ENCODE peak calls at places on chromosome 14, in eight cellular contexts. One of them, this sample, is unnamed.

GRCh38 chr14:100546051-100546443 is 41.2 kb downstream of the BEGAIN start:
- DNase-seq in A172: no peak
- DNase-seq in GM20000: peak
- DNase-seq in hypothalamus: no peak
- DNase-seq in HFFc6: no peak
- DNase-seq in NCI-H748 treated with DMSO at 0.1 percent for 48 hours: no peak
- DNase-seq in nephron progenitor cell: no peak
- DNase-seq in thoracic aorta: no peak
- DNase-seq in this sample: no peak

GRCh38 chr14:53621986-53622385 is 334.6 kb downstream of the BMP4 start:
- DNase-seq in A172: no peak
- DNase-seq in hypothalamus: no peak
- DNase-seq in nephron progenitor cell: no peak
- DNase-seq in thoracic aorta: no peak
- DNase-seq in GM20000: no peak
- DNase-seq in HFFc6: no peak
- DNase-seq in NCI-H748 treated with DMSO at 0.1 percent for 48 hours: no peak
- DNase-seq in this sample: no peak

GRCh38 chr14:62674833-62675232 is 370.4 kb downstream of the KCNH5 start:
- DNase-seq in GM20000: no peak
- DNase-seq in thoracic aorta: no peak
- DNase-seq in A172: no peak
- DNase-seq in HFFc6: no peak
- DNase-seq in nephron progenitor cell: no peak
- DNase-seq in NCI-H748 treated with DMSO at 0.1 percent for 48 hours: no peak
- DNase-seq in hypothalamus: peak
- DNase-seq in this sample: no peak

GRCh38 chr14:68195126-68195525 is 375.5 kb downstream of the RAD51B start:
- DNase-seq in A172: peak
- DNase-seq in HFFc6: no peak
- DNase-seq in GM20000: no peak
- DNase-seq in nephron progenitor cell: no peak
- DNase-seq in NCI-H748 treated with DMSO at 0.1 percent for 48 hours: peak
- DNase-seq in hypothalamus: no peak
- DNase-seq in thoracic aorta: no peak
- DNase-seq in this sample: no peak

GRCh38 chr14:99838555-99839193 is 45.5 kb downstream of the EML1 start:
- DNase-seq in NCI-H748 treated with DMSO at 0.1 percent for 48 hours: no peak
- DNase-seq in thoracic aorta: no peak
- DNase-seq in HFFc6: peak
- DNase-seq in nephron progenitor cell: no peak
- DNase-seq in hypothalamus: no peak
- DNase-seq in A172: peak
- DNase-seq in GM20000: no peak
- DNase-seq in this sample: no peak

GRCh38 chr14:77579065-77579464 is 37.4 kb downstream of the SPTLC2 start:
- DNase-seq in nephron progenitor cell: no peak
- DNase-seq in thoracic aorta: no peak
- DNase-seq in NCI-H748 treated with DMSO at 0.1 percent for 48 hours: no peak
- DNase-seq in GM20000: no peak
- DNase-seq in HFFc6: peak
- DNase-seq in hypothalamus: no peak
- DNase-seq in A172: no peak
- DNase-seq in this sample: no peak

GRCh38 chr14:90140298-90140955 is 78.6 kb downstream of the KCNK13 start:
- DNase-seq in hypothalamus: no peak
- DNase-seq in A172: peak
- DNase-seq in NCI-H748 treated with DMSO at 0.1 percent for 48 hours: peak
- DNase-seq in GM20000: no peak
- DNase-seq in nephron progenitor cell: peak
- DNase-seq in thoracic aorta: no peak
- DNase-seq in HFFc6: peak
- DNase-seq in this sample: no peak

GRCh38 chr14:32709072-32709471 is 229.6 kb upstream of the NPAS3 start:
- DNase-seq in GM20000: no peak
- DNase-seq in thoracic aorta: no peak
- DNase-seq in A172: peak
- DNase-seq in hypothalamus: no peak
- DNase-seq in nephron progenitor cell: no peak
- DNase-seq in HFFc6: peak
- DNase-seq in NCI-H748 treated with DMSO at 0.1 percent for 48 hours: no peak
- DNase-seq in this sample: no peak

GRCh38 chr14:70394674-70395073 is 22.2 kb downstream of the SYNJ2BP start:
- DNase-seq in A172: no peak
- DNase-seq in hypothalamus: no peak
- DNase-seq in GM20000: no peak
- DNase-seq in HFFc6: no peak
- DNase-seq in nephron progenitor cell: no peak
- DNase-seq in NCI-H748 treated with DMSO at 0.1 percent for 48 hours: no peak
- DNase-seq in thoracic aorta: no peak
- DNase-seq in this sample: no peak

GRCh38 chr14:86166541-86166940 is 636.6 kb downstream of the FLRT2 start:
- DNase-seq in A172: no peak
- DNase-seq in hypothalamus: no peak
- DNase-seq in HFFc6: no peak
- DNase-seq in NCI-H748 treated with DMSO at 0.1 percent for 48 hours: peak
- DNase-seq in thoracic aorta: no peak
- DNase-seq in GM20000: no peak
- DNase-seq in nephron progenitor cell: no peak
- DNase-seq in this sample: no peak

GRCh38 chr14:92997343-92998061 is 74.6 kb downstream of the CHGA start:
- DNase-seq in nephron progenitor cell: no peak
- DNase-seq in NCI-H748 treated with DMSO at 0.1 percent for 48 hours: no peak
- DNase-seq in thoracic aorta: no peak
- DNase-seq in hypothalamus: peak
- DNase-seq in A172: no peak
- DNase-seq in HFFc6: no peak
- DNase-seq in GM20000: no peak
- DNase-seq in this sample: no peak

GRCh38 chr14:64580451-64580850 is 30.7 kb downstream of the PPP1R36 start:
- DNase-seq in nephron progenitor cell: no peak
- DNase-seq in hypothalamus: no peak
- DNase-seq in thoracic aorta: no peak
- DNase-seq in HFFc6: no peak
- DNase-seq in NCI-H748 treated with DMSO at 0.1 percent for 48 hours: no peak
- DNase-seq in GM20000: no peak
- DNase-seq in A172: no peak
- DNase-seq in this sample: no peak

GRCh38 chr14:50766338-50766886 is 64.5 kb downstream of the NIN start:
- DNase-seq in A172: no peak
- DNase-seq in NCI-H748 treated with DMSO at 0.1 percent for 48 hours: no peak
- DNase-seq in thoracic aorta: no peak
- DNase-seq in hypothalamus: no peak
- DNase-seq in GM20000: no peak
- DNase-seq in HFFc6: no peak
- DNase-seq in nephron progenitor cell: no peak
- DNase-seq in this sample: no peak

GRCh38 chr14:77214216-77214615 is 32.6 kb downstream of the TMEM63C start:
- DNase-seq in hypothalamus: no peak
- DNase-seq in nephron progenitor cell: no peak
- DNase-seq in HFFc6: no peak
- DNase-seq in thoracic aorta: no peak
- DNase-seq in NCI-H748 treated with DMSO at 0.1 percent for 48 hours: no peak
- DNase-seq in GM20000: no peak
- DNase-seq in A172: no peak
- DNase-seq in this sample: no peak

GRCh38 chr14:94612580-94613554 is 676 bp downstream of the SERPINA3 start:
- DNase-seq in thoracic aorta: no peak
- DNase-seq in NCI-H748 treated with DMSO at 0.1 percent for 48 hours: no peak
- DNase-seq in hypothalamus: no peak
- DNase-seq in HFFc6: no peak
- DNase-seq in A172: no peak
- DNase-seq in nephron progenitor cell: no peak
- DNase-seq in GM20000: no peak
- DNase-seq in this sample: no peak

GRCh38 chr14:105864651-105865265 is 338.4 kb downstream of the TMEM121 start:
- DNase-seq in HFFc6: no peak
- DNase-seq in nephron progenitor cell: no peak
- DNase-seq in A172: no peak
- DNase-seq in hypothalamus: no peak
- DNase-seq in GM20000: no peak
- DNase-seq in thoracic aorta: no peak
- DNase-seq in NCI-H748 treated with DMSO at 0.1 percent for 48 hours: no peak
- DNase-seq in this sample: no peak

GRCh38 chr14:22656945-22657711 is 13.0 kb upstream of the OR6J1 start:
- DNase-seq in thoracic aorta: no peak
- DNase-seq in A172: peak
- DNase-seq in GM20000: no peak
- DNase-seq in nephron progenitor cell: no peak
- DNase-seq in hypothalamus: no peak
- DNase-seq in NCI-H748 treated with DMSO at 0.1 percent for 48 hours: no peak
- DNase-seq in HFFc6: no peak
- DNase-seq in this sample: no peak

GRCh38 chr14:68888025-68888850 is 90.9 kb downstream of the ACTN1 start:
- DNase-seq in nephron progenitor cell: no peak
- DNase-seq in A172: no peak
- DNase-seq in NCI-H748 treated with DMSO at 0.1 percent for 48 hours: no peak
- DNase-seq in hypothalamus: no peak
- DNase-seq in HFFc6: no peak
- DNase-seq in thoracic aorta: no peak
- DNase-seq in GM20000: no peak
- DNase-seq in this sample: no peak

GRCh38 chr14:29376251-29376650 is 551.4 kb downstream of the PRKD1 start:
- DNase-seq in thoracic aorta: no peak
- DNase-seq in nephron progenitor cell: no peak
- DNase-seq in hypothalamus: no peak
- DNase-seq in A172: no peak
- DNase-seq in NCI-H748 treated with DMSO at 0.1 percent for 48 hours: no peak
- DNase-seq in GM20000: no peak
- DNase-seq in HFFc6: no peak
- DNase-seq in this sample: no peak

GRCh38 chr14:69648480-69649414 is 37.4 kb downstream of the SUSD6 start:
- DNase-seq in A172: peak
- DNase-seq in thoracic aorta: no peak
- DNase-seq in HFFc6: peak
- DNase-seq in NCI-H748 treated with DMSO at 0.1 percent for 48 hours: peak
- DNase-seq in GM20000: no peak
- DNase-seq in hypothalamus: no peak
- DNase-seq in nephron progenitor cell: no peak
- DNase-seq in this sample: no peak

GRCh38 chr14:63727231-63727735 is 582 bp downstream of the SGPP1 start:
- DNase-seq in NCI-H748 treated with DMSO at 0.1 percent for 48 hours: peak
- DNase-seq in HFFc6: peak
- DNase-seq in hypothalamus: peak
- DNase-seq in A172: peak
- DNase-seq in GM20000: no peak
- DNase-seq in nephron progenitor cell: peak
- DNase-seq in thoracic aorta: no peak
- DNase-seq in this sample: peak

GRCh38 chr14:38616959-38617358 is 361.1 kb upstream of the CLEC14A start:
- DNase-seq in hypothalamus: peak
- DNase-seq in GM20000: no peak
- DNase-seq in nephron progenitor cell: no peak
- DNase-seq in thoracic aorta: no peak
- DNase-seq in NCI-H748 treated with DMSO at 0.1 percent for 48 hours: no peak
- DNase-seq in A172: no peak
- DNase-seq in HFFc6: peak
- DNase-seq in this sample: peak